ENCODE peak calls at places on chromosomes 11 and 22, in eight cellular contexts. P is A549, I is transverse colon, N is sigmoid colon, B is tibial nerve, O is stomach, G is HepG2, F is H1. X is an unnamed sample.

GRCh38 chr11:69644071-69644961 is 3.4 kb downstream of the CCND1 start:
- DNase-seq in F (no peak), I (peak; percentile 67), P (peak; percentile 28), N (peak; percentile 86), B (peak; percentile 49), G (peak; percentile 66), O (peak; percentile 87), X (no peak)

GRCh38 chr22:23688121-23688520 is 2.7 kb upstream of the RGL4 start:
- DNase-seq in G (no peak), F (no peak), B (peak; percentile 4), N (no peak), O (peak; percentile 19), P (no peak), I (no peak), X (no peak)

GRCh38 chr11:69625476-69625875 is 15.5 kb upstream of the CCND1 start:
- DNase-seq in P (no peak), B (no peak), N (no peak), O (no peak), I (no peak), G (no peak), F (no peak), X (no peak)

GRCh38 chr11:1305558-1306056 is 3.8 kb downstream of the TOLLIP start:
- DNase-seq in B (no peak), F (peak; percentile 36), N (no peak), I (no peak), G (no peak), P (no peak), O (peak; percentile 25), X (peak; percentile 56)

GRCh38 chr11:87405356-87405755 is 367.6 kb downstream of the TMEM135 start:
- DNase-seq in G (no peak), N (no peak), O (no peak), B (no peak), P (no peak), F (no peak), I (no peak), X (no peak)

GRCh38 chr11:128890543-128891409 is at the start of gene KCNJ5:
- DNase-seq in I (no peak), G (no peak), B (no peak), F (peak; percentile 77), N (no peak), O (peak; percentile 56), P (peak; percentile 24), X (no peak)

GRCh38 chr11:45089845-45090499 is 56.5 kb upstream of the PRDM11 start:
- DNase-seq in G (no peak), O (no peak), I (no peak), P (no peak), B (no peak), F (no peak), N (no peak), X (peak; percentile 60)

GRCh38 chr11:40129276-40129675 is 1330.2 kb downstream of the LRRC4C start:
- DNase-seq in B (no peak), G (no peak), F (no peak), P (no peak), N (no peak), I (no peak), O (no peak), X (no peak)

GRCh38 chr22:44158766-44159165 is 22.0 kb upstream of the PARVG start:
- DNase-seq in P (no peak), B (no peak), O (no peak), N (no peak), G (no peak), F (no peak), I (no peak), X (no peak)

GRCh38 chr22:34236527-34236926 is 316.3 kb upstream of the LARGE1 start:
- DNase-seq in G (no peak), I (no peak), B (no peak), F (no peak), N (no peak), P (no peak), O (no peak), X (no peak)

GRCh38 chr22:28179392-28179791 is 260.3 kb upstream of the PITPNB start:
- DNase-seq in F (no peak), P (no peak), N (no peak), I (no peak), O (no peak), G (no peak), B (no peak), X (no peak)

GRCh38 chr11:95584589-95584988 is 205.0 kb downstream of the FAM76B start:
- DNase-seq in B (no peak), N (no peak), P (no peak), I (no peak), G (peak; percentile 4), F (no peak), O (no peak), X (no peak)

GRCh38 chr11:46238078-46238966 is 39.1 kb upstream of the CREB3L1 start:
- DNase-seq in O (peak; percentile 74), P (peak; percentile 60), G (no peak), B (peak; percentile 22), N (peak; percentile 89), F (peak; percentile 80), I (peak; percentile 73), X (peak; percentile 83)

GRCh38 chr11:100932474-100933100 is 197.0 kb downstream of the PGR start:
- DNase-seq in B (no peak), P (peak; percentile 17), G (peak; percentile 9), I (no peak), F (no peak), O (no peak), N (no peak), X (no peak)

GRCh38 chr11:117282956-117283355 is 8.2 kb upstream of the BACE1-AS start:
- DNase-seq in P (no peak), N (peak; percentile 5), B (no peak), O (no peak), G (no peak), F (no peak), I (no peak), X (no peak)

GRCh38 chr11:117284053-117284452 is 7.1 kb upstream of the BACE1-AS start:
- DNase-seq in B (no peak), G (no peak), P (no peak), I (no peak), F (no peak), N (no peak), O (no peak), X (no peak)

GRCh38 chr11:117281869-117282268 is 9.3 kb upstream of the BACE1-AS start:
- DNase-seq in P (no peak), B (no peak), I (no peak), G (no peak), F (no peak), O (no peak), N (no peak), X (no peak)

GRCh38 chr11:117281159-117281558 is 10.0 kb upstream of the BACE1-AS start:
- DNase-seq in P (no peak), B (no peak), N (peak; percentile 39), I (no peak), F (no peak), G (no peak), O (no peak), X (no peak)

DNA sequence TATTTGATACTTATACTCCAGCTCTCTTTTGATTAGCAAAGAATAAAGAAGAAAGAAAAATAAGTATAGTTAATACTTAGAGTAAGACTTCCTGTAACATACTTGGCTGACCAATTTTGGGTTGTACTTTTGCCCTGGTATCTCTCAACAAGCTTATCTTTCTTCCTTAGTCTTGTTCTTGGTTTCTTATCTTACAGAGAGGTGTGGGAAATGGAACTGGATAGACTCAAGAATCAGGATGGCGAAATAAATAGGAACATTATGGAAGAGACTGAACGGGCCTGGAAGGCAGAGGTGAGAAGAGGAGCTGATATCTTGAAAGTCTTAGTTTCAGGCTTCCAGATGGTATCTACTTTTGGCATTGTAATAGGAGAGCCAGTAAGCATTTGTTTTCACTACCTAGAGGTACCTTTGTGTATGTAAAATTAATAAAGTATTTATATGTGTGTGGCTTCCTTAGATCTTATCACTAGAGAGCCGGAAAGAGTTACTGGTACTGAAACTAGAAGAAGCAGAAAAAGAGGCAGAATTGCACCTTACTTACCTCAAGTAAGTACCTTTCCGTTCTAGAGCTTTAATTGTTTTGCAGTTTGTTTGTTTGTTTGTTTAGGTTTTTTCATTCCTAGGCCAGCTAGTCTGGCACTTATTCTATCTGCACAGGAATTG is 11.3 kb upstream of the BACE1-AS start:
- DNase-seq in F (no peak), B (no peak), P (no peak), N (peak; percentile 3), G (no peak), I (no peak), O (no peak), X (no peak)
- TF ChIP-seq EP300 in F (no peak), B (no peak), P (no peak), N (no peak), G (no peak), I (no peak), O (no peak), X (no peak)

GRCh38 chr22:32761251-32761903 is 40.1 kb upstream of the TIMP3 start:
- DNase-seq in B (no peak), P (no peak), O (no peak), I (no peak), G (no peak), F (no peak), N (no peak), X (no peak)
- TF ChIP-seq EP300 in B (no peak), P (no peak), O (no peak), I (no peak), G (no peak), F (no peak), N (no peak), X (no peak)

DNA sequence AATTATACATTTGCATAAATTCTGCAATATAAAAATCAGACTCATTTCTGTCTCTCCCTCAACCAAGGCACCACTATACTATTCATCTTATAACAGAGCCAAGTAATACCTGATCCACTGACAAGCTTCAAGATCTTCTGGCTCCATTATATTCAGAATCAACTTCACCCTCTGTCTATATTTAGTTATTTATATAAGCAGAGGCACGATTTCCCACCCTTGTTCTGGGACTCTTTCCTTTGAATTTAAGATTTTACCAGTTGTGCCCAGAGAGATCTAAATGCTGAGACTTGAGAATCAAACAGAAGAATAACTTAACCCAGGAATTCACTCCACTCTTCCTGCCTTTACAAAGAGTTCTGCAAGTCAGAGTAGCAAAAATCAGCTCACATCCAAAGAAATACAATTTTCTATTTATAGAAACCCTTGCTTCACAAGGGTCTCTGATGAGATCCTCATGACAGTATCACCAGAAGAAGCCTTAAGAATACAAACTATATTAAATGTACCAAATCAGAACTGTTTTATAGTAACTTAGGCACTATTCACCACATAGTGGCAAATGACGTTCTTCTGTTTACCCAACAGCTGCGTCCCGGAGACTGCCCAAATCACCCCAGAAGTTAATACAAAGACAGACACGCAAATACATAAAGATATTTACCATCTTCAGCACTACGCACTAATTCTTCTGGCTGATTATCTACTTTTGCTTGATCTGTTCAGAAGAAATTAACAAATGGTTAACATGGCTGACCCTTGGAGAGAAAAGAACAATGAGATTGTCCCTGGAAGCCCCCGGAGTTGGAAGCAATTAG is 32.3 kb upstream of the CCDC89 start:
- DNase-seq in N (no peak), I (no peak), O (no peak), B (no peak), F (no peak), P (no peak), G (no peak), X (no peak)
- TF ChIP-seq EP300 in N (no peak), I (no peak), O (no peak), B (no peak), F (no peak), P (no peak), G (no peak), X (no peak)

DNA sequence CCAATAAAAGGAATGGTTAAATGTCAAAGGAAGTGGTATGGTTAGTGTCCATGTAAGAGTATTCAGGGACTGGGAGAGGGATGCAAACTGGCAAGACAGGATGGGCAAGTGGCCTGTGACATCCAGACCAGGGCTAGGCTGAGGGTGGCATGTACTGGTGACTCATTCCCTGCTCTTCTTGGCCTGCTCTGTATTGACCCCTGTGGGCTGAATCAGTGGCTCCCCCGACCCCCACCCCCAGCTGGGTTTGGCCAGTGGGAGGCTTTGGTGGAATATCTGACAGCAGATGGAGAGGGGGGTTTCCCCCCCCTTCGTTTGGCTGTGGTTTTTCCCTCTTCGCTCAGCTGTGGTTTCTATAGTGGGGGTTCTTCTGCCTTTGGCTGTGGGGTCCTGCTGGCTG is 87.7 kb downstream of the CSNK2A3 start:
- DNase-seq in F (no peak), B (no peak), P (no peak), I (no peak), N (no peak), G (no peak), O (no peak), X (no peak)
- TF ChIP-seq EP300 in F (no peak), B (no peak), P (no peak), I (no peak), N (no peak), G (no peak), O (no peak), X (no peak)